ENCODE peak calls at places on chromosomes 6 and 20, in ten cellular contexts. C, T, D, K, P, U, S, O, Q and R are unnamed samples.

GRCh38 chr6:121520337-121521163 is 85.1 kb downstream of the GJA1 start:
- DNase-seq in O (no peak), D (no peak), P (peak; percentile 77), S (no peak), U (no peak), C (peak; percentile 58), K (peak; percentile 62), T (no peak), Q (no peak), R (no peak)

GRCh38 chr20:39090881-39091280 is 128.7 kb downstream of the DHX35 start:
- DNase-seq in U (no peak), K (no peak), Q (no peak), O (no peak), C (no peak), S (no peak), P (no peak), D (no peak), T (no peak), R (no peak)

GRCh38 chr6:35602133-35602946 is 86.4 kb downstream of the FKBP5 start:
- DNase-seq in P (no peak), O (peak; percentile 17), D (no peak), K (no peak), U (no peak), S (peak; percentile 39), T (no peak), C (no peak), Q (no peak), R (no peak)

GRCh38 chr20:60381643-60382400 is 423.6 kb downstream of the CDH26 start:
- DNase-seq in C (no peak), K (no peak), S (no peak), Q (no peak), D (no peak), T (no peak), O (no peak), U (no peak), P (no peak), R (no peak)

GRCh38 chr6:95815389-95816056 is 200.3 kb upstream of the FUT9 start:
- DNase-seq in T (no peak), K (no peak), O (no peak), P (no peak), S (peak; percentile 17), C (no peak), U (no peak), D (no peak), Q (no peak), R (no peak)

GRCh38 chr6:26124550-26125014 is 37.4 kb downstream of the HFE start:
- DNase-seq in O (peak; percentile 69), K (no peak), S (no peak), C (no peak), D (peak; percentile 74), Q (no peak), U (no peak), P (no peak), T (no peak), R (no peak)

GRCh38 chr6:135576055-135576454 is 78.5 kb upstream of the AHI1 start:
- DNase-seq in D (no peak), S (no peak), K (peak; percentile 6), U (no peak), Q (no peak), T (no peak), P (peak; percentile 16), C (peak; percentile 67), O (no peak), R (peak; percentile 98)

GRCh38 chr20:17680128-17680835 is 1.8 kb downstream of the RRBP1 start:
- DNase-seq in U (no peak), T (peak; percentile 32), Q (no peak), P (peak; percentile 44), C (no peak), O (no peak), K (peak; percentile 69), S (peak; percentile 78), D (peak; percentile 4), R (no peak)

GRCh38 chr6:23202207-23202606 is 632.8 kb downstream of the HDGFL1 start:
- DNase-seq in S (no peak), U (no peak), C (no peak), O (no peak), T (no peak), Q (no peak), K (no peak), D (no peak), P (no peak), R (no peak)

GRCh38 chr20:47126709-47127108 is 229.8 kb downstream of the ZMYND8 start:
- DNase-seq in P (peak; percentile 75), D (no peak), U (no peak), C (no peak), O (no peak), S (no peak), T (no peak), Q (no peak), K (peak; percentile 76), R (no peak)

GRCh38 chr6:110476046-110476849 is at the start of gene SLC22A16:
- DNase-seq in P (no peak), D (no peak), C (no peak), U (no peak), S (no peak), K (no peak), Q (no peak), O (no peak), T (no peak), R (no peak)

GRCh38 chr6:89022747-89023289 is 57.7 kb upstream of the PNRC1 start:
- DNase-seq in K (peak; percentile 54), D (no peak), O (no peak), S (no peak), C (peak; percentile 62), P (no peak), U (no peak), T (no peak), Q (no peak), R (no peak)

GRCh38 chr20:58851221-58851968 is 693 bp upstream of the GNAS-AS1 start:
- DNase-seq in U (no peak), Q (no peak), S (no peak), D (no peak), O (peak; percentile 29), C (no peak), K (no peak), P (no peak), T (no peak), R (no peak)

GRCh38 chr6:18091382-18091781 is 31.1 kb downstream of the NHLRC1 start:
- DNase-seq in T (no peak), O (no peak), K (no peak), Q (no peak), D (no peak), P (no peak), U (no peak), S (no peak), C (no peak), R (no peak)

GRCh38 chr6:28742668-28743270 is 181.0 kb downstream of the TRIM27 start:
- DNase-seq in Q (no peak), O (peak; percentile 45), P (no peak), K (peak; percentile 91), T (peak; percentile 70), S (peak; percentile 16), C (no peak), D (no peak), U (no peak), R (no peak)

GRCh38 chr6:155939253-155939652 is 483.6 kb upstream of the NOX3 start:
- DNase-seq in U (no peak), T (no peak), O (no peak), S (no peak), C (no peak), D (no peak), Q (no peak), K (no peak), P (no peak), R (peak; percentile 38)

GRCh38 chr6:150584065-150584464 is 15.6 kb upstream of the PLEKHG1 start:
- DNase-seq in D (no peak), O (no peak), P (no peak), Q (no peak), S (no peak), T (no peak), C (no peak), U (no peak), K (no peak), R (no peak)

GRCh38 chr6:135812085-135812526 is 39.4 kb upstream of the PDE7B start:
- DNase-seq in K (peak; percentile 84), S (no peak), T (no peak), Q (no peak), O (no peak), P (no peak), U (no peak), D (peak; percentile 57), C (no peak), R (no peak)

GRCh38 chr20:46174469-46175126 is 56.5 kb downstream of the CD40 start:
- DNase-seq in P (no peak), U (peak; percentile 71), Q (peak; percentile 61), K (no peak), T (no peak), D (peak; percentile 44), C (peak; percentile 15), O (no peak), S (peak; percentile 90), R (no peak)

GRCh38 chr6:20458051-20458894 is 56.6 kb downstream of the E2F3 start:
- DNase-seq in P (no peak), K (no peak), T (no peak), Q (no peak), C (no peak), D (no peak), S (no peak), U (no peak), O (no peak), R (no peak)

GRCh38 chr6:3336859-3337515 is 78.2 kb downstream of the PSMG4 start:
- DNase-seq in P (no peak), D (peak; percentile 64), K (no peak), S (no peak), O (no peak), Q (no peak), T (no peak), C (no peak), U (no peak), R (no peak)

GRCh38 chr6:1619106-1619665 is 9.5 kb downstream of the FOXC1 start:
- DNase-seq in C (no peak), T (no peak), D (no peak), U (no peak), P (no peak), Q (no peak), S (no peak), O (no peak), K (no peak), R (no peak)

GRCh38 chr6:48915591-48915990 is 547.5 kb downstream of the MMUT start:
- DNase-seq in P (no peak), T (no peak), S (no peak), D (no peak), C (no peak), Q (no peak), O (no peak), U (no peak), K (no peak), R (no peak)

GRCh38 chr6:28207244-28208179 is 17.6 kb upstream of the ZSCAN9 start:
- DNase-seq in U (no peak), Q (no peak), K (no peak), C (no peak), D (no peak), P (no peak), S (peak; percentile 24), O (no peak), T (no peak), R (no peak)

GRCh38 chr6:170152111-170152926 is 138.6 kb downstream of the DLL1 start:
- DNase-seq in K (no peak), P (no peak), S (no peak), C (peak; percentile 78), U (no peak), T (no peak), Q (no peak), D (no peak), O (no peak), R (peak; percentile 55)

GRCh38 chr6:157613011-157613522 is 210.0 kb upstream of the SNX9 start:
- DNase-seq in P (peak; percentile 81), O (no peak), D (no peak), Q (no peak), T (no peak), U (no peak), C (peak; percentile 19), K (peak; percentile 62), S (peak; percentile 56), R (no peak)

GRCh38 chr6:168410035-168410434 is 30.9 kb upstream of the SMOC2 start:
- DNase-seq in S (no peak), D (no peak), Q (no peak), C (no peak), K (no peak), U (no peak), O (no peak), T (no peak), P (no peak), R (no peak)

GRCh38 chr20:57398231-57398821 is 7.1 kb downstream of the RBM38 start:
- DNase-seq in T (no peak), Q (peak; percentile 58), U (no peak), D (peak; percentile 88), C (no peak), S (no peak), O (peak; percentile 96), K (no peak), P (no peak), R (no peak)